ENCODE peak calls at places on chromosomes 3 and 15, in seven cellular contexts. Y, T, J, Q, U, F and L are unnamed samples.

GRCh38 chr3:72050771-72051170 is 265.8 kb upstream of the PROK2 start:
- DNase-seq in F (no peak), Q (no peak), T (no peak), J (no peak), Y (no peak), U (no peak), L (no peak)

GRCh38 chr3:143736651-143737050 is 111.6 kb downstream of the SLC9A9 start:
- DNase-seq in U (no peak), Q (no peak), Y (no peak), F (no peak), J (no peak), T (no peak), L (peak)

GRCh38 chr15:73809728-73810501 is 56.8 kb upstream of the INSYN1 start:
- DNase-seq in T (peak), F (peak), Y (no peak), J (peak), U (no peak), Q (no peak), L (peak)

GRCh38 chr15:75063338-75063737 is 39.9 kb downstream of the PPCDC start:
- DNase-seq in Q (no peak), Y (no peak), F (no peak), J (peak), U (no peak), T (no peak), L (no peak)

GRCh38 chr3:149378420-149379388 is 1.3 kb upstream of the TM4SF1 start:
- DNase-seq in Q (no peak), F (no peak), J (no peak), T (peak), U (no peak), Y (no peak), L (no peak)

GRCh38 chr3:99920530-99921376 is 103.1 kb downstream of the CMSS1 start:
- DNase-seq in U (peak), Y (no peak), T (peak), Q (no peak), J (peak), F (peak), L (peak)

GRCh38 chr3:160921020-160921635 is 165.1 kb downstream of the PPM1L start:
- DNase-seq in Y (no peak), T (peak), J (peak), F (peak), Q (no peak), U (peak), L (peak)

GRCh38 chr15:77840962-77841361 is 208.2 kb upstream of the LINGO1 start:
- DNase-seq in F (no peak), Y (no peak), J (no peak), U (peak), Q (peak), T (no peak), L (peak)

GRCh38 chr3:122512284-122512683 is 2.5 kb downstream of the KPNA1 start:
- DNase-seq in F (no peak), Q (no peak), U (no peak), J (no peak), T (no peak), Y (no peak), L (no peak)

GRCh38 chr3:27686642-27687041 is 35.5 kb downstream of the EOMES start:
- DNase-seq in Q (no peak), T (no peak), J (no peak), U (no peak), F (no peak), Y (no peak), L (peak)

GRCh38 chr3:189286188-189286587 is 114.4 kb downstream of the TPRG1 start:
- DNase-seq in T (no peak), U (no peak), F (no peak), J (no peak), Q (no peak), Y (no peak), L (no peak)

GRCh38 chr3:171982829-171983228 is 56.5 kb upstream of the FNDC3B start:
- DNase-seq in Y (no peak), T (no peak), U (no peak), F (no peak), Q (peak), J (no peak), L (no peak)

GRCh38 chr3:22016197-22016596 is 265.2 kb upstream of the ZNF385D start:
- DNase-seq in Q (no peak), F (no peak), U (no peak), J (no peak), T (no peak), Y (no peak), L (no peak)

GRCh38 chr15:38899300-38899699 is 334.7 kb upstream of the RASGRP1 start:
- DNase-seq in T (no peak), Q (no peak), U (no peak), F (no peak), J (no peak), Y (no peak), L (peak)

GRCh38 chr3:55190296-55190695 is 262.4 kb upstream of the LRTM1 start:
- DNase-seq in U (no peak), T (no peak), Y (no peak), J (no peak), Q (no peak), F (no peak), L (no peak)

GRCh38 chr3:12489832-12490231 is 5.6 kb downstream of the TSEN2 start:
- DNase-seq in U (peak), Q (no peak), J (no peak), F (no peak), Y (no peak), T (peak), L (no peak)

GRCh38 chr3:114675104-114675503 is 381.3 kb downstream of the TIGIT start:
- DNase-seq in F (no peak), J (no peak), U (no peak), Y (no peak), Q (no peak), T (no peak), L (no peak)

GRCh38 chr15:92391640-92392039 is 2.0 kb upstream of the ST8SIA2 start:
- DNase-seq in T (peak), J (no peak), F (no peak), Y (no peak), U (peak), Q (no peak), L (peak)

GRCh38 chr3:50650018-50650417 is 24.7 kb upstream of the DOCK3 start:
- DNase-seq in Y (no peak), J (no peak), U (no peak), T (no peak), F (no peak), Q (no peak), L (no peak)

GRCh38 chr3:46663611-46664135 is 29.8 kb downstream of the ALS2CL start:
- DNase-seq in J (peak), T (no peak), Y (no peak), U (no peak), Q (no peak), F (peak), L (no peak)